ENCODE peak calls at places on chromosomes 6 and 20, in seven cellular contexts. K is brain microvascular endothelial cell; Q is Calu3; J is neural crest cell; X is NCI-H1105; T is stimulated activated CD4-positive, alpha-beta T cell treated with anti-CD3 and anti-CD28 coated beads, Interleukin-2, amount 100 ng/mL, for 48 hours; N is NCI-H1694. P is an unnamed sample.

GRCh38 chr20:3720068-3720467 is 7.7 kb upstream of the SIGLEC1 start:
- DNase-seq in K (no peak), Q (no peak), J (no peak), X (no peak), T (no peak), N (no peak), P (no peak)

GRCh38 chr6:2949536-2950083 is 21.8 kb downstream of the SERPINB6 start:
- DNase-seq in K (no peak), Q (no peak), J (no peak), X (no peak), T (no peak), N (no peak), P (no peak)

GRCh38 chr6:53065266-53066058 is at the start of gene FBXO9:
- DNase-seq in K (no peak), Q (peak), J (peak), X (peak), T (peak), N (no peak), P (peak)

GRCh38 chr20:21713470-21713869 is 8.0 kb downstream of the PAX1 start:
- DNase-seq in K (no peak), Q (no peak), J (no peak), X (no peak), T (no peak), N (no peak), P (no peak)

GRCh38 chr6:34240329-34241248 is 3.9 kb downstream of the HMGA1 start:
- DNase-seq in K (no peak), Q (no peak), J (no peak), X (no peak), T (no peak), N (no peak), P (no peak)

GRCh38 chr6:164870175-164870574 is 439.2 kb downstream of the C6orf118 start:
- DNase-seq in K (no peak), Q (no peak), J (no peak), X (no peak), T (no peak), N (no peak), P (no peak)

GRCh38 chr6:20402181-20403079 is 751 bp downstream of the E2F3 start:
- DNase-seq in K (no peak), Q (peak), J (peak), X (peak), T (peak), N (no peak), P (peak)

GRCh38 chr6:52231411-52232127 is 12.7 kb downstream of the IL17F start:
- DNase-seq in K (no peak), Q (no peak), J (no peak), X (no peak), T (no peak), N (no peak), P (no peak)

GRCh38 chr20:957544-957943 is 41.4 kb upstream of the ANGPT4 start:
- DNase-seq in K (peak), Q (no peak), J (no peak), X (no peak), T (no peak), N (no peak), P (no peak)

GRCh38 chr20:10902174-10902573 is 228.4 kb upstream of the JAG1 start:
- DNase-seq in K (no peak), Q (no peak), J (no peak), X (no peak), T (no peak), N (no peak), P (no peak)

GRCh38 chr6:64732888-64733287 is 974.1 kb downstream of the EYS start:
- DNase-seq in K (no peak), Q (no peak), J (no peak), X (no peak), T (no peak), N (no peak), P (no peak)

GRCh38 chr6:113495521-113495920 is 361.6 kb upstream of the MARCKS start:
- DNase-seq in K (peak), Q (no peak), J (no peak), X (no peak), T (no peak), N (no peak), P (no peak)

GRCh38 chr20:62772103-62772611 is 24.1 kb upstream of the MRGBP start:
- DNase-seq in K (no peak), Q (no peak), J (no peak), X (no peak), T (no peak), N (no peak), P (no peak)

GRCh38 chr6:141726158-141726557 is 406.6 kb upstream of the GJE1 start:
- DNase-seq in K (peak), Q (no peak), J (no peak), X (no peak), T (no peak), N (no peak), P (peak)

GRCh38 chr6:167932468-167933276 is 64.8 kb upstream of the KIF25 start:
- DNase-seq in K (peak), Q (peak), J (no peak), X (no peak), T (no peak), N (no peak), P (no peak)

GRCh38 chr20:15297059-15297875 is 959.9 kb upstream of the FLRT3 start:
- DNase-seq in K (no peak), Q (no peak), J (no peak), X (peak), T (no peak), N (no peak), P (no peak)

GRCh38 chr6:152185158-152185574 is 377.7 kb downstream of the ESR1 start:
- DNase-seq in K (no peak), Q (no peak), J (no peak), X (no peak), T (no peak), N (no peak), P (no peak)

GRCh38 chr20:44720994-44721784 is 6.0 kb downstream of the CCN5 start:
- DNase-seq in K (peak), Q (peak), J (no peak), X (no peak), T (no peak), N (no peak), P (no peak)

GRCh38 chr6:73506246-73506645 is 14.6 kb downstream of the EEF1A1 start:
- DNase-seq in K (no peak), Q (no peak), J (no peak), X (no peak), T (no peak), N (no peak), P (no peak)

GRCh38 chr6:85551264-85551663 is 42.4 kb downstream of the SNX14 start:
- DNase-seq in K (no peak), Q (no peak), J (no peak), X (no peak), T (no peak), N (no peak), P (peak)

GRCh38 chr6:105851181-105851580 is 235.0 kb upstream of the PRDM1 start:
- DNase-seq in K (no peak), Q (no peak), J (no peak), X (no peak), T (no peak), N (no peak), P (peak)

GRCh38 chr20:35288325-35289060 is 3.7 kb downstream of the FAM83C start:
- DNase-seq in K (no peak), Q (no peak), J (no peak), X (no peak), T (no peak), N (no peak), P (no peak)

GRCh38 chr20:44153636-44154043 is 33.3 kb downstream of the JPH2 start:
- DNase-seq in K (no peak), Q (no peak), J (no peak), X (no peak), T (no peak), N (no peak), P (no peak)

GRCh38 chr6:168823397-168824020 is 382.5 kb downstream of the SMOC2 start:
- DNase-seq in K (no peak), Q (no peak), J (no peak), X (no peak), T (no peak), N (no peak), P (peak)

GRCh38 chr6:15408758-15409157 is 162.9 kb downstream of the JARID2 start:
- DNase-seq in K (no peak), Q (no peak), J (no peak), X (no peak), T (no peak), N (no peak), P (no peak)

GRCh38 chr6:45548657-45549515 is 171.2 kb upstream of the SUPT3H start:
- DNase-seq in K (no peak), Q (no peak), J (no peak), X (no peak), T (no peak), N (no peak), P (no peak)

GRCh38 chr6:43997342-43997677 is 129.9 kb downstream of the MRPL14 start:
- DNase-seq in K (no peak), Q (no peak), J (no peak), X (no peak), T (no peak), N (no peak), P (no peak)

GRCh38 chr20:45069261-45069660 is 31.7 kb downstream of the KCNS1 start:
- DNase-seq in K (no peak), Q (no peak), J (no peak), X (no peak), T (no peak), N (no peak), P (no peak)

GRCh38 chr6:157764346-157765068 is 58.5 kb upstream of the SNX9 start:
- DNase-seq in K (peak), Q (peak), J (no peak), X (no peak), T (peak), N (no peak), P (no peak)

GRCh38 chr20:34820805-34821578 is 4.5 kb downstream of the NCOA6 start:
- DNase-seq in K (no peak), Q (no peak), J (no peak), X (no peak), T (no peak), N (no peak), P (no peak)

GRCh38 chr20:22217712-22218352 is 366.5 kb downstream of the FOXA2 start:
- DNase-seq in K (no peak), Q (no peak), J (no peak), X (no peak), T (no peak), N (no peak), P (no peak)

GRCh38 chr6:132236744-132237143 is 164.5 kb downstream of the MOXD1 start:
- DNase-seq in K (peak), Q (no peak), J (no peak), X (no peak), T (no peak), N (no peak), P (peak)

P was measured in neuronal stem cell.